ENCODE peak calls at places on chromosome 17, in nine cellular contexts. S is activated CD4-positive, CD25-positive, alpha-beta regulatory T cell; V is upper lobe of right lung; M is RPMI8226; H is naive B cell; I is activated CD4-positive, alpha-beta T cell treated with anti-CD3 and anti-CD28 coated beads for 36 hours; A is AG08395; F is stimulated activated CD4-positive, alpha-beta T cell treated with anti-CD3 and anti-CD28 coated beads, Interleukin-2, amount 100 ng/mL, for 4 hours; C is HTR-8/SVneo. U is an unnamed sample.

GRCh38 chr17:39573447-39574298 is 34.0 kb downstream of the NEUROD2 start:
- DNase-seq in M (peak), S (no peak), V (peak), I (peak), H (peak), A (peak), C (peak), F (no peak), U (no peak)

GRCh38 chr17:73293031-73293430 is 18.8 kb downstream of the CDC42EP4 start:
- DNase-seq in H (no peak), M (no peak), I (no peak), S (no peak), F (no peak), V (peak), C (no peak), A (no peak), U (no peak)

GRCh38 chr17:39114744-39115534 is 36.5 kb downstream of the PLXDC1 start:
- DNase-seq in A (peak), I (no peak), F (no peak), H (no peak), V (no peak), S (no peak), C (no peak), M (no peak), U (no peak)

GRCh38 chr17:6422654-6423241 is 12.2 kb downstream of the AIPL1 start:
- DNase-seq in S (no peak), V (peak), I (no peak), M (no peak), F (no peak), A (no peak), H (no peak), C (no peak), U (no peak)

GRCh38 chr17:68377771-68378201 is 79.5 kb downstream of the WIPI1 start:
- DNase-seq in I (no peak), M (no peak), S (no peak), H (no peak), V (no peak), A (no peak), C (peak), F (no peak), U (no peak)

GRCh38 chr17:60249517-60249826 is 99.7 kb downstream of the CA4 start:
- DNase-seq in F (no peak), C (no peak), S (no peak), H (no peak), V (no peak), M (no peak), A (no peak), I (no peak), U (no peak)

GRCh38 chr17:11446316-11446715 is 152.0 kb upstream of the DNAH9 start:
- DNase-seq in M (no peak), C (no peak), H (no peak), A (no peak), F (no peak), I (no peak), V (no peak), S (no peak), U (no peak)

GRCh38 chr17:68394608-68395331 is 62.5 kb downstream of the WIPI1 start:
- DNase-seq in A (no peak), I (no peak), C (no peak), S (no peak), H (no peak), M (no peak), V (no peak), F (no peak), U (no peak)

GRCh38 chr17:15096511-15096910 is 168.6 kb downstream of the PMP22 start:
- DNase-seq in V (no peak), C (no peak), A (no peak), M (no peak), H (no peak), F (no peak), I (no peak), S (no peak), U (no peak)

GRCh38 chr17:518047-518735 is 165.6 kb upstream of the RPH3AL start:
- DNase-seq in M (no peak), V (no peak), C (no peak), F (no peak), S (no peak), A (no peak), I (no peak), H (no peak), U (no peak)

GRCh38 chr17:32777436-32777835 is 99.5 kb downstream of the MYO1D start:
- DNase-seq in V (no peak), M (no peak), A (peak), I (no peak), F (no peak), H (no peak), S (no peak), C (no peak), U (no peak)

GRCh38 chr17:63701477-63702222 is 1.7 kb upstream of the LIMD2 start:
- DNase-seq in A (no peak), C (no peak), S (peak), I (peak), H (peak), V (peak), M (peak), F (peak), U (peak)

GRCh38 chr17:59002126-59002525 is 104.6 kb downstream of the TRIM37 start:
- DNase-seq in F (no peak), H (no peak), V (no peak), S (no peak), A (no peak), M (no peak), I (no peak), C (no peak), U (no peak)